ENCODE peak calls at places on chromosomes 13 and 19, in seven cellular contexts. I is left cardiac atrium; C is T-helper 9 cell; M is NCI-H1092 treated with DMSO at 0.1 percent for 48 hours; Q is activated naive CD4-positive, alpha-beta T cell treated with Interleukin-2 at 50 U/mL for 16 hours; L is stimulated activated CD4-positive, alpha-beta T cell treated with anti-CD3 and anti-CD28 coated beads, Interleukin-1b, Interleukin-23, amount 100 ng/mL, for 24 hours; K is HAP-1. S is an unnamed sample.

GRCh38 chr13:33728271-33729037 is 89.5 kb upstream of the RFC3 start:
- DNase-seq in I (peak; percentile 76), C (no peak), M (no peak), Q (no peak), L (no peak), K (no peak), S (no peak)

GRCh38 chr13:27922974-27923612 is 3.3 kb downstream of the PDX1 start:
- DNase-seq in I (no peak), C (no peak), M (no peak), Q (no peak), L (no peak), K (no peak), S (no peak)

GRCh38 chr13:104571161-104571889 is 1505.1 kb upstream of the SLC10A2 start:
- DNase-seq in I (peak; percentile 56), C (no peak), M (peak; percentile 58), Q (no peak), L (no peak), K (no peak), S (peak; percentile 68)

GRCh38 chr19:31338069-31338767 is 11.0 kb downstream of the TSHZ3 start:
- DNase-seq in I (peak; percentile 66), C (no peak), M (no peak), Q (no peak), L (no peak), K (no peak), S (peak; percentile 29)

GRCh38 chr13:89214115-89214514 is 1542.9 kb downstream of the SLITRK5 start:
- DNase-seq in I (no peak), C (no peak), M (no peak), Q (no peak), L (no peak), K (no peak), S (no peak)

GRCh38 chr19:10417598-10418280 is 2.6 kb upstream of the PDE4A start:
- DNase-seq in I (no peak), C (no peak), M (no peak), Q (no peak), L (no peak), K (peak; percentile 14), S (no peak)

GRCh38 chr19:32581704-32582164 is 744 bp downstream of the PDCD5 start:
- DNase-seq in I (peak; percentile 46), C (no peak), M (peak; percentile 9), Q (no peak), L (no peak), K (no peak), S (peak; percentile 32)

GRCh38 chr13:84917252-84917878 is 881.9 kb downstream of the SLITRK6 start:
- DNase-seq in I (no peak), C (no peak), M (peak; percentile 68), Q (no peak), L (no peak), K (no peak), S (peak; percentile 14)

GRCh38 chr19:9883231-9883758 is 48.2 kb downstream of the PIN1 start:
- DNase-seq in I (no peak), C (no peak), M (peak; percentile 89), Q (no peak), L (no peak), K (no peak), S (no peak)

GRCh38 chr19:54364775-54365257 is at the start of gene LAIR1:
- DNase-seq in I (peak; percentile 37), C (peak; percentile 24), M (no peak), Q (peak; percentile 56), L (no peak), K (no peak), S (no peak)

GRCh38 chr19:55113570-55114039 is 3.8 kb downstream of the PPP1R12C start:
- DNase-seq in I (peak; percentile 95), C (no peak), M (no peak), Q (no peak), L (no peak), K (no peak), S (peak; percentile 94)

GRCh38 chr13:80337011-80337688 is 3.8 kb downstream of the SPRY2 start:
- DNase-seq in I (no peak), C (no peak), M (no peak), Q (no peak), L (no peak), K (no peak), S (no peak)

GRCh38 chr13:111516712-111517640 is 196.5 kb downstream of the TEX29 start:
- DNase-seq in I (no peak), C (no peak), M (peak; percentile 83), Q (no peak), L (no peak), K (no peak), S (peak; percentile 25)

GRCh38 chr13:40193290-40194203 is 472.9 kb downstream of the FOXO1 start:
- DNase-seq in I (peak; percentile 28), C (no peak), M (no peak), Q (no peak), L (no peak), K (no peak), S (peak; percentile 79)

GRCh38 chr19:43726736-43727592 is 11.1 kb downstream of the IRGC start:
- DNase-seq in I (peak; percentile 57), C (no peak), M (no peak), Q (no peak), L (no peak), K (no peak), S (peak; percentile 63)

GRCh38 chr19:41409288-41409687 is 11.7 kb downstream of the BCKDHA start:
- DNase-seq in I (no peak), C (no peak), M (no peak), Q (no peak), L (no peak), K (no peak), S (no peak)

GRCh38 chr19:15529774-15530372 is 21.5 kb downstream of the CYP4F22 start:
- DNase-seq in I (no peak), C (no peak), M (no peak), Q (no peak), L (no peak), K (no peak), S (no peak)

GRCh38 chr19:11268783-11269267 is 6.5 kb upstream of the DOCK6 start:
- DNase-seq in I (peak; percentile 87), C (no peak), M (no peak), Q (no peak), L (no peak), K (no peak), S (no peak)

GRCh38 chr19:51824603-51825002 is 29.6 kb downstream of the FPR3 start:
- DNase-seq in I (no peak), C (no peak), M (no peak), Q (no peak), L (no peak), K (no peak), S (no peak)

GRCh38 chr19:47157455-47158321 is 27.1 kb downstream of the SAE1 start:
- DNase-seq in I (peak; percentile 71), C (no peak), M (no peak), Q (peak; percentile 37), L (no peak), K (peak; percentile 88), S (peak; percentile 47)

GRCh38 chr19:46761418-46761831 is 15.2 kb upstream of the STRN4 start:
- DNase-seq in I (no peak), C (no peak), M (no peak), Q (no peak), L (no peak), K (no peak), S (no peak)

GRCh38 chr19:33396701-33397535 is 23.4 kb downstream of the CEBPG start:
- DNase-seq in I (peak; percentile 60), C (no peak), M (no peak), Q (no peak), L (no peak), K (no peak), S (no peak)

GRCh38 chr19:40982594-40983101 is 8.4 kb upstream of the CYP2B6 start:
- DNase-seq in I (no peak), C (no peak), M (no peak), Q (no peak), L (no peak), K (no peak), S (peak; percentile 62)

GRCh38 chr13:109666656-109667448 is 119.5 kb downstream of the IRS2 start:
- DNase-seq in I (no peak), C (no peak), M (no peak), Q (no peak), L (no peak), K (no peak), S (peak; percentile 69)

GRCh38 chr13:80265348-80265747 is 75.6 kb downstream of the SPRY2 start:
- DNase-seq in I (no peak), C (no peak), M (no peak), Q (no peak), L (no peak), K (no peak), S (no peak)

GRCh38 chr19:3606174-3606689 is 443 bp downstream of the TBXA2R start:
- DNase-seq in I (no peak), C (no peak), M (no peak), Q (peak; percentile 17), L (no peak), K (no peak), S (peak; percentile 59)

GRCh38 chr19:48480151-48480475 is 10.9 kb downstream of the CYTH2 start:
- DNase-seq in I (peak; percentile 81), C (no peak), M (no peak), Q (peak; percentile 36), L (no peak), K (no peak), S (peak; percentile 55)

GRCh38 chr19:19661141-19661674 is 2.3 kb downstream of the ATP13A1 start:
- DNase-seq in I (no peak), C (no peak), M (no peak), Q (no peak), L (no peak), K (no peak), S (no peak)

GRCh38 chr13:42835012-42835411 is 53.6 kb downstream of the FAM216B start:
- DNase-seq in I (no peak), C (no peak), M (no peak), Q (no peak), L (no peak), K (no peak), S (no peak)